ENCODE peak calls at places on chromosomes 3 and 15, in ten cellular contexts. G is esophagus squamous epithelium; Z is endothelial cell; O is stomach; M is glutamatergic neuron; X is brain microvascular endothelial cell; C is foreskin keratinocyte; Q is epithelial cell of esophagus; W is CD4-positive, alpha-beta T cell; S is psoas muscle. V is an unnamed sample.

GRCh38 chr15:70473623-70474366 is 289.6 kb downstream of the UACA start:
- DNase-seq in Q (no peak), G (no peak), S (no peak), X (no peak), O (no peak), Z (no peak), W (no peak), M (no peak), C (no peak), V (no peak)

GRCh38 chr3:187314176-187314575 is 22.6 kb upstream of the MASP1 start:
- DNase-seq in O (no peak), X (no peak), W (no peak), Z (no peak), G (no peak), C (no peak), Q (no peak), S (no peak), M (no peak), V (peak; percentile 12)

GRCh38 chr15:27418729-27419128 is 447.7 kb downstream of the GABRG3 start:
- DNase-seq in W (no peak), O (no peak), Q (no peak), M (peak; percentile 25), C (no peak), X (no peak), S (no peak), G (no peak), Z (peak; percentile 41), V (no peak)

GRCh38 chr15:70576683-70577082 is 186.7 kb downstream of the UACA start:
- DNase-seq in S (no peak), C (no peak), Q (no peak), O (no peak), G (no peak), M (no peak), X (no peak), Z (no peak), W (no peak), V (no peak)

GRCh38 chr3:143482106-143483088 is 362.8 kb downstream of the CHST2 start:
- DNase-seq in O (peak; percentile 50), W (no peak), G (no peak), Z (no peak), C (no peak), M (no peak), S (no peak), Q (peak; percentile 21), X (no peak), V (no peak)

GRCh38 chr3:71926242-71926560 is 141.3 kb upstream of the PROK2 start:
- DNase-seq in M (no peak), G (no peak), W (no peak), C (peak; percentile 26), S (no peak), Q (peak; percentile 75), Z (peak; percentile 28), X (no peak), O (peak; percentile 51), V (peak; percentile 46)

GRCh38 chr3:186209810-186210752 is 101.2 kb upstream of the ETV5 start:
- DNase-seq in W (no peak), M (no peak), S (peak; percentile 57), X (no peak), G (no peak), Z (no peak), C (no peak), Q (peak; percentile 72), O (peak; percentile 58), V (peak; percentile 37)

GRCh38 chr15:71448688-71449114 is 333.4 kb downstream of the THSD4 start:
- DNase-seq in S (no peak), G (no peak), W (no peak), C (peak; percentile 47), X (peak; percentile 70), O (peak; percentile 60), M (peak; percentile 45), Z (peak; percentile 73), Q (peak; percentile 83), V (no peak)

DNA sequence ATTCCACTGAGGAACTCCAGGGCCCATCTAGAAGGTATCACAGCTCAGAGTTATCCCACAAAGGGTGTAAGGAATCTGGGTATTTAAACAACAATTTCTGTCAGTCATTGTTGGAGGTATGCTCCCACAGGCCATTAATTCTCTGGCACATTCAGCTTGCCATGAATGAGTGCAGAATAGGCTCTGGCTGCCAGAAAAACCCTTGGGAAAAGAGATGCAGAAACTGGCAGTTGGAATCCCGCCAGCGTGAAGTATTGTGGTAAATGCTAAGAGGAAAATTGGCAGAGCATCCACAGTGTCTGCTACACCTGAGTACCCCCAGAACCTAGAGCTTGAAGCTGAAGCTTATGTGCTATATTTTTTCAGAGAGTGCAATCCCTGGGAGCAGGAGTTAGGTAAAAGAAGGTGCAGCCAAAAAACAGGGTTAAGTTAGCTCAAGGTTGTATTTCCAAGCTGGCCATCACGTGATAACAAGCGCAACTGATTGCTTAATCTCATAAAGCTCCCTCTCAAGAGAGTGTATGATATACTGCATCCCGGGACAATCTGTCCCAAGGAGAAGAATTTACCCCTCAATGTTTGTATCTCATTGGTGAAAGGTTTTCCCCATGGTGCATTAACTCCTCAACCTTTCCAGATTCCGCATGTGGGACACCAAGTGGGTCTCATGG is 94.2 kb upstream of the ACP3 start:
- DNase-seq in W (no peak), Q (no peak), C (no peak), M (no peak), Z (no peak), X (no peak), O (no peak), S (no peak), G (no peak), V (no peak)
- TF ChIP-seq CTCF in W (no peak), Q (no peak), C (no peak), M (no peak), Z (no peak), X (no peak), O (no peak), S (no peak), G (no peak), V (no peak)

DNA sequence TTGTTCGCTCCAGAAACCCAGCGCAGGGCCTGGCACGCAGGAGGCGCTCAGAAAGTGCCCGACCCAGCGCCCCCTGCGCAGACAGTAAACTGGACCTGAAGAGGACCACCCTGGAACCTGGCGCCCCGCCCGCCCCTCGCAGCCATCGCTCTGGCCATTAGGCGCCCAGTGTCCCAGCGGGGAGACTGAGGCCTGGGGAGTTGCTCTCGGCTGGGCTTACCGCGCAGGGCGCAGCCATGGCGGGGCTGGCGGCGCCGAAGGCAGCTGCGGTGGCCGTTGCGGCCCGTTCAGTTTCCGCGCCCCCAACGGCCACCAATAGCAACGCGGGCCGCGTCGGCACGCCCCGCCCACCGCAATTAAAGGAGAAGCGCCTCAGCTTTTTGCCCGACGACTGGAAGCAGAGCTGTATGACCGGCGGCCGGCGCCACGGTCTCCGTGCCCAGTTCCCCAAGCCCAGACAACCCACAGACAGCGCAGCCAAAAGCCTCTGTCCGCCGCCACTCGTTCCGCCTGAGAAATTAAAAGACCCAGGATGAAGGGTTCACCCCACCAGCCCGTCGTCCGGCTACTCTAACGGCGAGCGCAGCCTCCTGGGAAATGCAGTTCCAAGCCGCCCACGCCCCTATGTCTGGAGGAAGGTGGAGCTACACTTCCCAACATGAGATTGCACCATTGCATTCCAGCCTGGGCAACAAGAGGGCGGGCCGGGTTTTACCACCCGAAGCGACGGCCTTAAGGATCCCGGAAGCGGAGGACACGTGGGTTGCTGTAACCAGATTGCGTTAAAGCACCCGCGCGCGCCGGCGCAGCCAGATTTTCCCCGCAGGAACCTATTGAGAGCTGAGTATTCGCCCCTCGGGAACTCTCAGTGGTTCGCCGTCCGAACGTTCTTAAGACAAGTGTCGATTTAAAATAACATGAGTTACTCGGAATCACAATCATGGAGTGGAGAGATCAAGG is at the start of gene POC1A:
- DNase-seq in X (peak; percentile 99), O (peak; percentile 97), S (peak; percentile 96), Q (peak; percentile 99), G (peak; percentile 79), C (peak; percentile 90), M (peak; percentile 90), Z (peak; percentile 89), W (peak; percentile 79), V (peak; percentile 99)
- TF ChIP-seq CTCF in X (no peak), O (no peak), S (no peak), Q (no peak), G (peak; percentile 45), C (no peak), M (peak; percentile 65), Z (peak; percentile 43), W (peak; percentile 9), V (no peak)

GRCh38 chr15:98850991-98851776 is 156.4 kb downstream of the PGPEP1L start:
- DNase-seq in C (no peak), Z (peak; percentile 81), S (peak; percentile 70), X (peak; percentile 65), G (peak; percentile 10), O (peak; percentile 83), M (peak; percentile 84), Q (peak; percentile 75), W (peak; percentile 59), V (peak; percentile 89)
- TF ChIP-seq CTCF in C (peak; percentile 85), Z (peak; percentile 66), S (peak; percentile 71), X (peak; percentile 87), G (peak; percentile 83), O (peak; percentile 85), M (peak; percentile 58), Q (peak; percentile 83), W (peak; percentile 61), V (peak; percentile 73)

DNA sequence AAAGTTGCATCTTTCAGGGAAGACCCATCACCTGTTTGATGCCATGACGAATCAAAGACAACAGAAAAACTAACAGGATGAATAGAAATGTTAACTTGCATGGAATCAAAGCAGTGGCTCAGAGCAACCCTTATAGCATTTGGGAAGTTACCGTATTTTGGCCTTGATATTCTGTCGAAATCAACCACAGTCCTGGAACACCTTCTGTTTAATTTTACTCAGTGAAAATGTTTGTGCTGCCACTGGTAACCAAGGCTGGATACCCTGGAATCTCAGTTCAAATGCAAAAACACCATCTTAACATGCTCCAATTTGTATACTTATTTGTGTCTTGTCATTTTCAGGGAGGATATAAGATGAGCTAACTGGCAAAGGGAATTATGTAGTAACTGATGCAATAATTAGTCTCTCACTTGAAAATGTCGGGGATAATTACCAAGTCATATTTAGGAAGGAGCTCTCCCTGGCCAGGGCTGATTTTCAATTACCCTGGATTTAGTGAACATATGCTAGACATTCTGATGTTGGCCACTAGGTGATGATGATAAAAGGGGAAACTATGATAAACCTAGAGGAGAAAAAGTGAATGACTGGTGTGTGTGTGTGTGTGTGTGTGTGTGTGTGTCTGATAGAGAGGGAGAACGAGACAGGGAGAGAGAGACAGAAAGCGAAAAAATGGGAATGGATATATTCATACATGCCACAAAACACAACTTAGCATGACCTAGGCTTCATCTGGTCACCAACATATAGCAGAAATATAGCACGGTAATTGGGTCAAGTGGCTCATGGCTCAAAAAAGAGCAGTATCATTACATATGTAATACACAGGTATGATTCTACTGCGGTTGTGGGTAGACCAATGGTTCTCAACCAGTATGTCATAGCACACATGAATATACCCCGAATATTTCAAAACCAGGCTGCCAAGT is 19.0 kb upstream of the PRICKLE2 start:
- DNase-seq in G (no peak), C (peak; percentile 16), Q (peak; percentile 63), M (no peak), W (no peak), S (no peak), X (peak; percentile 43), O (no peak), Z (no peak), V (no peak)
- TF ChIP-seq CTCF in G (peak; percentile 69), C (peak; percentile 72), Q (peak; percentile 56), M (peak; percentile 46), W (no peak), S (no peak), X (peak; percentile 60), O (peak; percentile 41), Z (peak; percentile 74), V (peak; percentile 20)